ENCODE peak calls at places on chromosomes 2 and 18, in seven cellular contexts. One of them, this sample, is unnamed.

GRCh38 chr2:113686537-113686936 is 59.5 kb downstream of the RABL2A start:
- DNase-seq in left ventricle myocardium inferior: no peak
- DNase-seq in NCI-H2081 treated with DMSO at 0.1 percent for 48 hours: no peak
- DNase-seq in stimulated activated CD4-positive, alpha-beta T cell treated with anti-CD3 and anti-CD28 coated beads, Interleukin-2, amount 100 ng/mL, for 24 hours: no peak
- DNase-seq in tibial artery: no peak
- DNase-seq in COR-L47: no peak
- DNase-seq in EL: no peak
- DNase-seq in this sample: no peak

GRCh38 chr18:50441518-50441917 is 66.7 kb downstream of the SKA1 start:
- DNase-seq in left ventricle myocardium inferior: no peak
- DNase-seq in NCI-H2081 treated with DMSO at 0.1 percent for 48 hours: no peak
- DNase-seq in stimulated activated CD4-positive, alpha-beta T cell treated with anti-CD3 and anti-CD28 coated beads, Interleukin-2, amount 100 ng/mL, for 24 hours: no peak
- DNase-seq in tibial artery: no peak
- DNase-seq in COR-L47: peak
- DNase-seq in EL: no peak
- DNase-seq in this sample: no peak

GRCh38 chr2:162365392-162365791 is 21.5 kb downstream of the GCA start:
- DNase-seq in left ventricle myocardium inferior: no peak
- DNase-seq in NCI-H2081 treated with DMSO at 0.1 percent for 48 hours: no peak
- DNase-seq in stimulated activated CD4-positive, alpha-beta T cell treated with anti-CD3 and anti-CD28 coated beads, Interleukin-2, amount 100 ng/mL, for 24 hours: no peak
- DNase-seq in tibial artery: no peak
- DNase-seq in COR-L47: no peak
- DNase-seq in EL: no peak
- DNase-seq in this sample: peak

GRCh38 chr2:216446343-216446742 is 34.1 kb downstream of the SMARCAL1 start:
- DNase-seq in left ventricle myocardium inferior: no peak
- DNase-seq in NCI-H2081 treated with DMSO at 0.1 percent for 48 hours: no peak
- DNase-seq in stimulated activated CD4-positive, alpha-beta T cell treated with anti-CD3 and anti-CD28 coated beads, Interleukin-2, amount 100 ng/mL, for 24 hours: no peak
- DNase-seq in tibial artery: no peak
- DNase-seq in COR-L47: no peak
- DNase-seq in EL: no peak
- DNase-seq in this sample: no peak

GRCh38 chr2:206693399-206694137 is 24.6 kb downstream of the DYTN start:
- DNase-seq in left ventricle myocardium inferior: no peak
- DNase-seq in NCI-H2081 treated with DMSO at 0.1 percent for 48 hours: no peak
- DNase-seq in stimulated activated CD4-positive, alpha-beta T cell treated with anti-CD3 and anti-CD28 coated beads, Interleukin-2, amount 100 ng/mL, for 24 hours: peak
- DNase-seq in tibial artery: no peak
- DNase-seq in COR-L47: peak
- DNase-seq in EL: peak
- DNase-seq in this sample: peak

GRCh38 chr2:221205103-221205502 is 367.0 kb downstream of the EPHA4 start:
- DNase-seq in left ventricle myocardium inferior: no peak
- DNase-seq in NCI-H2081 treated with DMSO at 0.1 percent for 48 hours: peak
- DNase-seq in stimulated activated CD4-positive, alpha-beta T cell treated with anti-CD3 and anti-CD28 coated beads, Interleukin-2, amount 100 ng/mL, for 24 hours: no peak
- DNase-seq in tibial artery: no peak
- DNase-seq in COR-L47: no peak
- DNase-seq in EL: no peak
- DNase-seq in this sample: no peak

GRCh38 chr18:32906506-32907214 is 133.8 kb upstream of the KLHL14 start:
- DNase-seq in left ventricle myocardium inferior: no peak
- DNase-seq in NCI-H2081 treated with DMSO at 0.1 percent for 48 hours: no peak
- DNase-seq in stimulated activated CD4-positive, alpha-beta T cell treated with anti-CD3 and anti-CD28 coated beads, Interleukin-2, amount 100 ng/mL, for 24 hours: no peak
- DNase-seq in tibial artery: no peak
- DNase-seq in COR-L47: no peak
- DNase-seq in EL: no peak
- DNase-seq in this sample: no peak

GRCh38 chr2:6674381-6674780 is 191.3 kb downstream of the CMPK2 start:
- DNase-seq in left ventricle myocardium inferior: no peak
- DNase-seq in NCI-H2081 treated with DMSO at 0.1 percent for 48 hours: no peak
- DNase-seq in stimulated activated CD4-positive, alpha-beta T cell treated with anti-CD3 and anti-CD28 coated beads, Interleukin-2, amount 100 ng/mL, for 24 hours: no peak
- DNase-seq in tibial artery: no peak
- DNase-seq in COR-L47: no peak
- DNase-seq in EL: no peak
- DNase-seq in this sample: no peak

GRCh38 chr2:70536517-70537060 is 17.0 kb downstream of the TGFA start:
- DNase-seq in left ventricle myocardium inferior: no peak
- DNase-seq in NCI-H2081 treated with DMSO at 0.1 percent for 48 hours: no peak
- DNase-seq in stimulated activated CD4-positive, alpha-beta T cell treated with anti-CD3 and anti-CD28 coated beads, Interleukin-2, amount 100 ng/mL, for 24 hours: no peak
- DNase-seq in tibial artery: no peak
- DNase-seq in COR-L47: no peak
- DNase-seq in EL: no peak
- DNase-seq in this sample: no peak

GRCh38 chr2:176527141-176527901 is 258.1 kb downstream of the MTX2 start:
- DNase-seq in left ventricle myocardium inferior: no peak
- DNase-seq in NCI-H2081 treated with DMSO at 0.1 percent for 48 hours: no peak
- DNase-seq in stimulated activated CD4-positive, alpha-beta T cell treated with anti-CD3 and anti-CD28 coated beads, Interleukin-2, amount 100 ng/mL, for 24 hours: no peak
- DNase-seq in tibial artery: no peak
- DNase-seq in COR-L47: no peak
- DNase-seq in EL: no peak
- DNase-seq in this sample: no peak

This sample was measured in trophoblast cell.